ENCODE peak calls at places on chromosomes 12 and 14, in eight cellular contexts. P is CD4-positive, alpha-beta T cell; L is IMR-90; D is dorsolateral prefrontal cortex; T is bronchial epithelial cell; R is neural progenitor cell; Z is psoas muscle; Y is MCF 10A. C is an unnamed sample.

GRCh38 chr12:26867084-26867483 is 34.1 kb upstream of the ITPR2 start:
- DNase-seq in Z (no peak), R (no peak), L (no peak), T (no peak), D (no peak), P (no peak), Y (no peak), C (no peak)

GRCh38 chr12:105504286-105504685 is 173.8 kb downstream of the C12orf75 start:
- DNase-seq in T (no peak), Y (no peak), L (no peak), Z (no peak), R (no peak), P (no peak), D (no peak), C (no peak)

GRCh38 chr12:76032043-76032981 is 736 bp upstream of the PHLDA1 start:
- DNase-seq in D (peak; percentile 22), T (peak; percentile 57), Y (peak; percentile 64), P (no peak), R (peak; percentile 67), L (peak; percentile 70), Z (no peak), C (peak; percentile 39)

GRCh38 chr14:64761441-64762043 is 57.3 kb downstream of the PLEKHG3 start:
- DNase-seq in D (no peak), R (no peak), Y (no peak), P (no peak), L (peak; percentile 49), T (no peak), Z (peak; percentile 19), C (no peak)

GRCh38 chr12:48004039-48004940 is at the start of gene COL2A1:
- DNase-seq in D (no peak), Y (no peak), P (no peak), R (peak; percentile 92), T (no peak), Z (peak; percentile 38), L (peak; percentile 12), C (peak; percentile 39)

GRCh38 chr12:47391566-47391965 is 311.8 kb upstream of the AMIGO2 start:
- DNase-seq in Z (no peak), Y (no peak), D (no peak), R (no peak), L (no peak), P (peak; percentile 56), T (no peak), C (no peak)

GRCh38 chr12:131555866-131556265 is 155.0 kb upstream of the SFSWAP start:
- DNase-seq in Z (no peak), D (no peak), T (no peak), L (no peak), R (no peak), Y (no peak), P (no peak), C (no peak)

GRCh38 chr12:87704374-87704773 is 324.8 kb downstream of the C12orf50 start:
- DNase-seq in Y (no peak), Z (no peak), D (no peak), T (peak; percentile 74), R (no peak), P (no peak), L (no peak), C (no peak)

GRCh38 chr14:90757452-90757851 is 58.8 kb downstream of the TTC7B start:
- DNase-seq in R (no peak), L (no peak), Z (peak; percentile 37), Y (no peak), T (no peak), P (no peak), D (no peak), C (no peak)

GRCh38 chr12:52007158-52007921 is 594 bp downstream of the TAMALIN start:
- DNase-seq in P (peak; percentile 48), L (no peak), R (peak; percentile 47), D (no peak), Y (no peak), Z (peak; percentile 56), T (no peak), C (no peak)

GRCh38 chr14:103124501-103125001 is 1.3 kb downstream of the TNFAIP2 start:
- DNase-seq in Z (peak; percentile 15), T (no peak), R (no peak), L (no peak), D (no peak), P (no peak), Y (no peak), C (no peak)

GRCh38 chr14:103125098-103126070 is 2.1 kb downstream of the TNFAIP2 start:
- DNase-seq in L (no peak), Y (no peak), T (no peak), D (no peak), R (no peak), P (no peak), Z (peak; percentile 21), C (no peak)

GRCh38 chr14:103123128-103123633 is at the start of gene TNFAIP2:
- DNase-seq in L (no peak), Z (peak; percentile 74), P (no peak), R (peak; percentile 84), D (no peak), T (no peak), Y (no peak), C (peak; percentile 58)

GRCh38 chr14:103122578-103123127 is 608 bp upstream of the TNFAIP2 start:
- DNase-seq in D (no peak), R (peak; percentile 57), T (no peak), P (no peak), L (no peak), Z (peak; percentile 44), Y (no peak), C (peak; percentile 52)

DNA sequence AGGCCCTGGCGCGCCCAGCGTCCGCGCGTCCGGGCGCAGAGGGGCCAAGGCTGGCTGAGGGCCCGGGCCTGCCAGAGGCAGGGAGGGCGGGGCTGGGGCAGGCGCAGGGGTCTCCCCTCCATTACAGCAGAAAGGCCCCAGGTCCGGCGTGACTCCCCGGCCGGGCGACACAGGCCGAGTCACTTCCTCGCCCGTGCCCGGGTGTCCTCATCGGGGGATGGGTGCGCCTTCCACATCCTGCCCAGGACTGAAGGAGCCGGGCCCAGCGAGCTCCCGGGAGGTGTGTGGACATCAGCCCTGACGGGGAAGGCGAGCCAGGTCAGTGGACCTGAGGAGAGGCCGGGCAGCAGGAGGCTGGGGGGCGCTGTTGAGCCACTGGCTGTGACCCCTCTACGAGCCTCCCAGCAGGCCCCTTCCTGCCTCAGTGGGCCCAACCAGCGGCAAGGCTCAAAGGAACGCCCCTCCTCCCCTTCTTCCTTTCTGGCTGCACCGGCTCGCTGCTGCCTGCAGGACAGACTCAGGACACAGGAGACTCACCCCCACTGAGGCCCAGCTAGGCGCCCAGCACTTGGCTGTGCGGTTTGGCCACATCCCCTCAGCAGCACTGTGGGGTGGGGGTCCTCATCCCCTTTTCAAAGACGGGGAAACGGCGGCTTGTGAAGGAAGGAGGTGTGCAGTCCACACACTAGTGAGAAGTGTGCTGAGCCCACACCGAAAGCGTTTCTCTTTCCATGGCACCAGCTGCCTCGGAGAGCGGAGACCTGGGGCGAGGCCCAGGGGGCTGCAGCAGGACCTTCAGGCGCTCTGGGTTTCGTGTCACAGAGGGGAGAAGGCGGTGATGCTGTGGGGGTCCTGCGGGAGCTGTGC is 606 bp downstream of the TNFAIP2 start:
- DNase-seq in D (no peak), P (no peak), Z (peak; percentile 72), Y (no peak), L (no peak), R (peak; percentile 61), T (no peak), C (peak; percentile 62)
- TF ChIP-seq CTCF in D (peak; percentile 33), P (no peak), Z (peak; percentile 43), Y (peak; percentile 25), L (peak; percentile 17), R (peak; percentile 43), T (peak; percentile 33), C (peak; percentile 50)

GRCh38 chr14:100307215-100308111 is 1.2 kb upstream of the SLC25A29 start:
- DNase-seq in Y (no peak), Z (peak; percentile 45), L (peak; percentile 17), T (no peak), P (no peak), D (no peak), R (peak; percentile 62), C (peak; percentile 47)
- TF ChIP-seq CTCF in Y (no peak), Z (no peak), L (no peak), T (no peak), P (no peak), D (no peak), R (no peak), C (no peak)

DNA sequence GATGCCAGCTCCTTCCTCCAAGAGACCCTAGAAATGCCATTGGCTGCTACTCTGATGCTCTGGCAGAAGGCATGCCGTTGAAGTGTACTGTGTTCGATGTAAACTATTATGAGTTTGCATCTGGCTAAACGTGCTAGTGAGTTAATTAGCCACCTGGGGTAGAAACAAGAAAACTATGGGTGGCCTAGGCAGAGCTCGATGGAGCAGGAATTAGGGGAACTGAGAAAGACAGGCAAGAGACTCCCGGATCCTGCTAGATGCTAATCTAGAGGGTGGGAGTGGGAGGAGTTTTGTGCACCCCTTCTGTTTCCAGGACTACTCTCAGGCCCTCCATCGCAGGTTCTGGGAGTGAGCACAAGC is 32.0 kb downstream of the TMEM63C start:
- DNase-seq in D (no peak), Z (no peak), Y (no peak), P (no peak), R (no peak), T (no peak), L (no peak), C (no peak)
- TF ChIP-seq CTCF in D (no peak), Z (no peak), Y (no peak), P (no peak), R (no peak), T (no peak), L (no peak), C (no peak)

DNA sequence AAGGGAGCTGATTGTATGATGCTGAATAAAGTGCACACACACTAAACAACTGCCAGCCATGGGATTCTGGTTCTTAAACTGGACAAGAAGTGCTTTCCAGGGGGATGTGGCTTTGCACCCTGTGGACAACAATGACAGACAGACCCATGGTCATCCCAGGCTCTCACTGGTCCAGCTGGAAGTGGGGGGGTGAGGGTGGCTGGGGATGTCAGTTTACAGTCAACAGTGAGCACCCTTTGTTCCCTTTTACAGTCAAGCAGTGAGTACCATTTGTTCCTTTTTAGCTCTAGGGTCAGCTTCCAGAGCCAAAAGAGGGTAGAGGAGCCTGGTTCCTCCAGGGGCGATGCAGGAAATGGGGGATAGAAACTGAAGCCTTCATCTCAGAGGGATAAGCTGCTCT is 100.7 kb downstream of the SMOC1 start:
- DNase-seq in T (no peak), D (peak; percentile 40), L (no peak), Y (no peak), R (no peak), P (no peak), Z (no peak), C (no peak)
- TF ChIP-seq CTCF in T (no peak), D (no peak), L (no peak), Y (no peak), R (no peak), P (no peak), Z (no peak), C (no peak)

DNA sequence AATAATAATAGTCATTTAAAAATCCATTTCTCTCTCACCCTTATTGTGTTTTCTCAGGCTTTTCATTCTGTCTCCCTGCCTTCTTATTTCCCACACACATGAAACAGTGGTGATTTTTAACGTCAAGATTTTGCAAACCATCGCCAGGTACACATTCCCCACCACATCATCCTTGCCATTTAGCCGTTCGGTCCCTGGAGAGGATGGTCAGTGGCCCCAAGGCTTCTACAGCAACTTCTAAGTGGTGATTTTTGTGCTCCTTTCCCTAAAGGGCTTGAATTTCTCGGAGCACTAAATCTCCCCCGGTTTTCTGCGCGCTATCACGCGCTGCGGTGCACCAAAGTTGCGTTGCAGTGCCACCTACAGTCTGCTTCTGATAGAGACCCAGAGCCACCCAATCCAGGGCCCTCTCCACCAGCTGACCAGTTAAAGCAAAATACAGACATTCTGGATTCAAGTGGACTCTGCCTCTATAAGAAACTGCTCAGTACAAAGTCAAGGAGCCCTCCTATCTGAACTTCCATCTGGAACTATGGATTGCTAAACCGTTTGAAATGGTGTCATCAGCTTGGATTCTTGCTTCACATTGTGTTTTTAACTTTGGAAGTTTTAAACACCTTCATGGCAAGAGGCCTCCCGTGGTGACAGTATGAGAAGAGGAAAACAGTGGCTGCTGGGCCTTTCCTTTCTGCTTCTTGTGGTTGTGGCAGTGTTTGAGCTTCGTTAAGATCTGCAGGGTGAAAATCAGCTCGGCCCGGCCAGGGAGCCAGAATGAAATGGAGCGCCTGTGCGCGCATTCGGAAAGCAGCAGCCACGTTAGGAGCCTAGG is 234.0 kb downstream of the SPTSSA start:
- DNase-seq in T (no peak), Y (peak; percentile 70), L (peak; percentile 44), P (peak; percentile 25), Z (peak; percentile 56), R (peak; percentile 87), D (peak; percentile 49), C (peak; percentile 77)
- TF ChIP-seq CTCF in T (peak; percentile 84), Y (peak; percentile 76), L (peak; percentile 68), P (peak; percentile 65), Z (peak; percentile 79), R (peak; percentile 91), D (peak; percentile 83), C (peak; percentile 71)

C was measured in endothelial cell.